ENCODE peak calls at places on chromosomes 2 and 18, in six cellular contexts. One of them, this sample, is unnamed.

GRCh38 chr18:48838166-48838775 is 112.5 kb downstream of the SMAD7 start:
- DNase-seq in heart left ventricle: peak; percentile 17
- DNase-seq in A549: no peak
- DNase-seq in astrocyte: no peak
- DNase-seq in CD8-positive, alpha-beta memory T cell: peak; percentile 36
- DNase-seq in cardiac muscle cell: no peak
- DNase-seq in this sample: no peak

GRCh38 chr2:69073928-69074575 is 61.1 kb downstream of the ANTXR1 start:
- DNase-seq in A549: peak; percentile 18
- DNase-seq in heart left ventricle: no peak
- DNase-seq in cardiac muscle cell: no peak
- DNase-seq in CD8-positive, alpha-beta memory T cell: no peak
- DNase-seq in astrocyte: peak; percentile 57
- DNase-seq in this sample: no peak

GRCh38 chr2:133235959-133236358 is 332.3 kb downstream of the NCKAP5 start:
- DNase-seq in astrocyte: peak; percentile 13
- DNase-seq in heart left ventricle: no peak
- DNase-seq in CD8-positive, alpha-beta memory T cell: no peak
- DNase-seq in A549: no peak
- DNase-seq in cardiac muscle cell: no peak
- DNase-seq in this sample: peak; percentile 18

GRCh38 chr2:128319773-128320608 is 1.3 kb upstream of the HS6ST1 start:
- DNase-seq in CD8-positive, alpha-beta memory T cell: peak; percentile 37
- DNase-seq in cardiac muscle cell: no peak
- DNase-seq in heart left ventricle: peak; percentile 51
- DNase-seq in astrocyte: no peak
- DNase-seq in A549: no peak
- DNase-seq in this sample: peak; percentile 70

GRCh38 chr2:101981066-101981465 is 10.7 kb upstream of the IL1R2 start:
- DNase-seq in heart left ventricle: no peak
- DNase-seq in astrocyte: no peak
- DNase-seq in CD8-positive, alpha-beta memory T cell: no peak
- DNase-seq in cardiac muscle cell: no peak
- DNase-seq in A549: no peak
- DNase-seq in this sample: no peak

GRCh38 chr18:72941001-72941400 is 73.2 kb upstream of the NETO1 start:
- DNase-seq in cardiac muscle cell: peak; percentile 1
- DNase-seq in CD8-positive, alpha-beta memory T cell: no peak
- DNase-seq in astrocyte: no peak
- DNase-seq in A549: no peak
- DNase-seq in heart left ventricle: no peak
- DNase-seq in this sample: peak; percentile 23

GRCh38 chr2:17171446-17172049 is 346.7 kb downstream of the RAD51AP2 start:
- DNase-seq in cardiac muscle cell: peak; percentile 64
- DNase-seq in CD8-positive, alpha-beta memory T cell: no peak
- DNase-seq in heart left ventricle: no peak
- DNase-seq in A549: peak; percentile 45
- DNase-seq in astrocyte: peak; percentile 21
- DNase-seq in this sample: peak; percentile 42

GRCh38 chr2:44040365-44040764 is 44.6 kb upstream of the LRPPRC start:
- DNase-seq in heart left ventricle: no peak
- DNase-seq in cardiac muscle cell: no peak
- DNase-seq in CD8-positive, alpha-beta memory T cell: no peak
- DNase-seq in A549: no peak
- DNase-seq in astrocyte: no peak
- DNase-seq in this sample: no peak

GRCh38 chr2:30230479-30230854 is 867 bp upstream of the LBH start:
- DNase-seq in heart left ventricle: peak; percentile 67
- DNase-seq in cardiac muscle cell: peak; percentile 69
- DNase-seq in astrocyte: no peak
- DNase-seq in A549: no peak
- DNase-seq in CD8-positive, alpha-beta memory T cell: peak; percentile 52
- DNase-seq in this sample: peak; percentile 60

GRCh38 chr18:8635087-8635486 is 25.9 kb downstream of the RAB12 start:
- DNase-seq in astrocyte: peak; percentile 30
- DNase-seq in cardiac muscle cell: no peak
- DNase-seq in A549: no peak
- DNase-seq in CD8-positive, alpha-beta memory T cell: no peak
- DNase-seq in heart left ventricle: no peak
- DNase-seq in this sample: no peak

GRCh38 chr2:10246370-10246769 is 56.3 kb upstream of the HPCAL1 start:
- DNase-seq in A549: no peak
- DNase-seq in cardiac muscle cell: no peak
- DNase-seq in astrocyte: no peak
- DNase-seq in heart left ventricle: peak; percentile 8
- DNase-seq in CD8-positive, alpha-beta memory T cell: peak; percentile 8
- DNase-seq in this sample: no peak

GRCh38 chr2:241356871-241357260 is 781 bp downstream of the FARP2 start:
- DNase-seq in cardiac muscle cell: no peak
- DNase-seq in A549: no peak
- DNase-seq in CD8-positive, alpha-beta memory T cell: no peak
- DNase-seq in astrocyte: no peak
- DNase-seq in heart left ventricle: no peak
- DNase-seq in this sample: peak; percentile 10

GRCh38 chr2:204306667-204307066 is 238.6 kb upstream of the PARD3B start:
- DNase-seq in astrocyte: no peak
- DNase-seq in CD8-positive, alpha-beta memory T cell: no peak
- DNase-seq in A549: no peak
- DNase-seq in cardiac muscle cell: no peak
- DNase-seq in heart left ventricle: no peak
- DNase-seq in this sample: no peak

GRCh38 chr2:218259099-218259921 is 1.5 kb upstream of the GPBAR1 start:
- DNase-seq in astrocyte: peak; percentile 68
- DNase-seq in cardiac muscle cell: peak; percentile 75
- DNase-seq in CD8-positive, alpha-beta memory T cell: no peak
- DNase-seq in heart left ventricle: peak; percentile 78
- DNase-seq in A549: no peak
- DNase-seq in this sample: no peak

GRCh38 chr2:169087757-169088379 is 18.5 kb downstream of the DHRS9 start:
- DNase-seq in CD8-positive, alpha-beta memory T cell: no peak
- DNase-seq in A549: no peak
- DNase-seq in cardiac muscle cell: no peak
- DNase-seq in heart left ventricle: no peak
- DNase-seq in astrocyte: no peak
- DNase-seq in this sample: no peak

GRCh38 chr18:26228562-26229260 is 2.5 kb downstream of the TAF4B start:
- DNase-seq in CD8-positive, alpha-beta memory T cell: no peak
- DNase-seq in heart left ventricle: no peak
- DNase-seq in cardiac muscle cell: no peak
- DNase-seq in astrocyte: no peak
- DNase-seq in A549: no peak
- DNase-seq in this sample: no peak

GRCh38 chr2:120314656-120315366 is 31.1 kb upstream of the INHBB start:
- DNase-seq in A549: no peak
- DNase-seq in astrocyte: no peak
- DNase-seq in cardiac muscle cell: no peak
- DNase-seq in CD8-positive, alpha-beta memory T cell: no peak
- DNase-seq in heart left ventricle: no peak
- DNase-seq in this sample: no peak

GRCh38 chr2:70069049-70069448 is 18.2 kb upstream of the PCBP1 start:
- DNase-seq in cardiac muscle cell: no peak
- DNase-seq in CD8-positive, alpha-beta memory T cell: peak; percentile 85
- DNase-seq in heart left ventricle: no peak
- DNase-seq in A549: no peak
- DNase-seq in astrocyte: peak; percentile 34
- DNase-seq in this sample: no peak

GRCh38 chr2:207802650-207803049 is 32.9 kb upstream of the FZD5 start:
- DNase-seq in heart left ventricle: no peak
- DNase-seq in astrocyte: no peak
- DNase-seq in CD8-positive, alpha-beta memory T cell: no peak
- DNase-seq in A549: peak; percentile 39
- DNase-seq in cardiac muscle cell: no peak
- DNase-seq in this sample: no peak
- H3K4me1 ChIP-seq in heart left ventricle: no peaks in the 10 kb centered on the region
- H3K4me1 ChIP-seq in astrocyte: peaks cover 5% of the 10 kb centered on the region
- H3K4me1 ChIP-seq in CD8-positive, alpha-beta memory T cell: no peaks in the 10 kb centered on the region
- H3K4me1 ChIP-seq in A549: peaks cover 45% of the 10 kb centered on the region
- H3K4me1 ChIP-seq in cardiac muscle cell: no peaks in the 10 kb centered on the region
- H3K4me1 ChIP-seq in this sample: peaks cover 10% of the 10 kb centered on the region

GRCh38 chr2:96868555-96869280 is 1.2 kb downstream of the SEMA4C start:
- DNase-seq in cardiac muscle cell: peak; percentile 90
- DNase-seq in heart left ventricle: peak; percentile 94
- DNase-seq in A549: peak; percentile 87
- DNase-seq in astrocyte: peak; percentile 82
- DNase-seq in CD8-positive, alpha-beta memory T cell: peak; percentile 79
- DNase-seq in this sample: peak; percentile 95

GRCh38 chr2:96869281-96869823 is 528 bp downstream of the SEMA4C start:
- DNase-seq in CD8-positive, alpha-beta memory T cell: no peak
- DNase-seq in astrocyte: peak; percentile 69
- DNase-seq in A549: peak; percentile 35
- DNase-seq in cardiac muscle cell: peak; percentile 86
- DNase-seq in heart left ventricle: peak; percentile 89
- DNase-seq in this sample: peak; percentile 58

GRCh38 chr2:96872591-96873349 is 2.9 kb upstream of the SEMA4C start:
- DNase-seq in cardiac muscle cell: peak; percentile 43
- DNase-seq in CD8-positive, alpha-beta memory T cell: no peak
- DNase-seq in astrocyte: peak; percentile 61
- DNase-seq in A549: no peak
- DNase-seq in heart left ventricle: peak; percentile 41
- DNase-seq in this sample: no peak

GRCh38 chr2:96869824-96870630 is at the start of gene SEMA4C:
- DNase-seq in cardiac muscle cell: peak; percentile 81
- DNase-seq in A549: peak; percentile 32
- DNase-seq in astrocyte: no peak
- DNase-seq in CD8-positive, alpha-beta memory T cell: peak; percentile 76
- DNase-seq in heart left ventricle: peak; percentile 86
- DNase-seq in this sample: no peak

GRCh38 chr2:96870631-96871255 is 863 bp upstream of the SEMA4C start:
- DNase-seq in heart left ventricle: peak; percentile 68
- DNase-seq in cardiac muscle cell: peak; percentile 25
- DNase-seq in A549: peak; percentile 31
- DNase-seq in astrocyte: peak; percentile 33
- DNase-seq in CD8-positive, alpha-beta memory T cell: peak; percentile 83
- DNase-seq in this sample: peak; percentile 66
- H3K4me1 ChIP-seq in heart left ventricle: peaks cover 3% of the 10 kb centered on the region
- H3K4me1 ChIP-seq in cardiac muscle cell: peaks cover 4% of the 10 kb centered on the region
- H3K4me1 ChIP-seq in A549: peaks cover 13% of the 10 kb centered on the region
- H3K4me1 ChIP-seq in astrocyte: peaks cover 30% of the 10 kb centered on the region
- H3K4me1 ChIP-seq in CD8-positive, alpha-beta memory T cell: peaks cover 41% of the 10 kb centered on the region
- H3K4me1 ChIP-seq in this sample: peaks cover 27% of the 10 kb centered on the region

GRCh38 chr2:821546-821945 is 129.1 kb upstream of the SNTG2 start:
- DNase-seq in cardiac muscle cell: no peak
- DNase-seq in A549: no peak
- DNase-seq in heart left ventricle: no peak
- DNase-seq in CD8-positive, alpha-beta memory T cell: no peak
- DNase-seq in astrocyte: no peak
- DNase-seq in this sample: no peak
- H3K4me1 ChIP-seq in cardiac muscle cell: no peaks in the 10 kb centered on the region
- H3K4me1 ChIP-seq in A549: no peaks in the 10 kb centered on the region
- H3K4me1 ChIP-seq in heart left ventricle: no peaks in the 10 kb centered on the region
- H3K4me1 ChIP-seq in CD8-positive, alpha-beta memory T cell: no peaks in the 10 kb centered on the region
- H3K4me1 ChIP-seq in astrocyte: no peaks in the 10 kb centered on the region
- H3K4me1 ChIP-seq in this sample: no peaks in the 10 kb centered on the region

DNA sequence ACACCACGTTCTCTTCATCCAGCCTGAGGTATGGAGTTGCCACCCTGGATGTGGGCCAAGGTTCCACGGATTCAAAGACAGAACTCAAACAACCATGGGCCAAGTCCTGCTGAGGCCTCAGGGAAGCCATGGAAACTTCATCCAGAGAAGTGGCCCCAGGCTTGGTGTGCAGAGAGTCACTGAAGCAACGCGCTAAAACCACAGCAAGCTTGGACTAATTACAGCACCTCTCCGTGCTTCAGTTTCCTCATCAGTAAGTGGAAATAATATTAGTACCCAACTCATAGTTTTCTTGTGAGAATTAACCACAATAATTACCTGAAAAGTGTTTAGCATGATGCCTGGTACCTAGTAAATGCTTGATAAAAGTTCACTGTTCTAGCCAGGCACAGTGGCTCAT is 19.2 kb upstream of the AP1S3 start:
- DNase-seq in A549: no peak
- DNase-seq in cardiac muscle cell: no peak
- DNase-seq in CD8-positive, alpha-beta memory T cell: no peak
- DNase-seq in heart left ventricle: no peak
- DNase-seq in astrocyte: no peak
- DNase-seq in this sample: no peak
- H3K4me1 ChIP-seq in A549: peaks cover 66% of the 10 kb centered on the region
- H3K4me1 ChIP-seq in cardiac muscle cell: no peaks in the 10 kb centered on the region
- H3K4me1 ChIP-seq in CD8-positive, alpha-beta memory T cell: no peaks in the 10 kb centered on the region
- H3K4me1 ChIP-seq in heart left ventricle: no peaks in the 10 kb centered on the region
- H3K4me1 ChIP-seq in astrocyte: peaks cover 20% of the 10 kb centered on the region
- H3K4me1 ChIP-seq in this sample: peaks cover 9% of the 10 kb centered on the region

GRCh38 chr2:71554028-71554705 is 100.8 kb downstream of the DYSF start:
- DNase-seq in cardiac muscle cell: no peak
- DNase-seq in CD8-positive, alpha-beta memory T cell: peak; percentile 33
- DNase-seq in astrocyte: no peak
- DNase-seq in A549: no peak
- DNase-seq in heart left ventricle: peak; percentile 31
- DNase-seq in this sample: no peak
- H3K4me1 ChIP-seq in cardiac muscle cell: no peaks in the 10 kb centered on the region
- H3K4me1 ChIP-seq in CD8-positive, alpha-beta memory T cell: no peaks in the 10 kb centered on the region
- H3K4me1 ChIP-seq in astrocyte: peaks cover 4% of the 10 kb centered on the region
- H3K4me1 ChIP-seq in A549: peaks cover 17% of the 10 kb centered on the region
- H3K4me1 ChIP-seq in heart left ventricle: no peaks in the 10 kb centered on the region
- H3K4me1 ChIP-seq in this sample: no peaks in the 10 kb centered on the region

DNA sequence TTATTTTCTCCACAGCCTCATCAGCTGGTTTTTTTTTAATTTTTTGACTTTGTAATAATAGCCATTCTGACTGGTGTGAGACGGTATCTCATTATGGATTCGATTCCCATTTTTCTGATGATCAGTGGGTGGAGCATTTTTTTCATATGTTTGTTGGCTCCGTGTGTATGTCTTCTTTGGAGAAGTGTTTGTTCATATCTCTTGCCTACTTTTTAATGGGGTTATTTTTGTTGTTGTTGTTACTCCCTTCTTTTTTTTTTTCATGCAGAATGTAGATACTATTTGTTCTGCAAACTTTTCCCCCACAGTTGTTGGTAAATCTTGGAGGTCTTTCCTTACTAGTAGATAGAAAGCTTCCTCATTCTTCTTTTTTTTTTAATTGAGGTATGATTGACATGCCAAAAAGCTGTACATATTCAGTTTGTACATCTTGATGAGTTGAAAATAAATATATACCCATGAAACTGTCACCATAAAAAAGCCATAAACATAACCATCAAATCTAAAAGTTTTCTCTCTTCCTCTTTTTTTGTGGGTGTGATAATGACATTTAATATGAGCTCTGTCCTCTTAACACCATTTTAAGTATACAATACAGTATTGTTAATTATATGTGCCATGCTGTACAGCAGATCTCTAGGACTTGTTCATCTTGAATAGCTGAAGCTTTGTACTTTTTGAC is 21.8 kb upstream of the NT5DC4 start:
- DNase-seq in CD8-positive, alpha-beta memory T cell: no peak
- DNase-seq in A549: no peak
- DNase-seq in cardiac muscle cell: no peak
- DNase-seq in astrocyte: no peak
- DNase-seq in heart left ventricle: no peak
- DNase-seq in this sample: no peak
- H3K4me1 ChIP-seq in CD8-positive, alpha-beta memory T cell: no peaks in the 10 kb centered on the region
- H3K4me1 ChIP-seq in A549: no peaks in the 10 kb centered on the region
- H3K4me1 ChIP-seq in cardiac muscle cell: no peaks in the 10 kb centered on the region
- H3K4me1 ChIP-seq in astrocyte: no peaks in the 10 kb centered on the region
- H3K4me1 ChIP-seq in heart left ventricle: no peaks in the 10 kb centered on the region
- H3K4me1 ChIP-seq in this sample: no peaks in the 10 kb centered on the region

DNA sequence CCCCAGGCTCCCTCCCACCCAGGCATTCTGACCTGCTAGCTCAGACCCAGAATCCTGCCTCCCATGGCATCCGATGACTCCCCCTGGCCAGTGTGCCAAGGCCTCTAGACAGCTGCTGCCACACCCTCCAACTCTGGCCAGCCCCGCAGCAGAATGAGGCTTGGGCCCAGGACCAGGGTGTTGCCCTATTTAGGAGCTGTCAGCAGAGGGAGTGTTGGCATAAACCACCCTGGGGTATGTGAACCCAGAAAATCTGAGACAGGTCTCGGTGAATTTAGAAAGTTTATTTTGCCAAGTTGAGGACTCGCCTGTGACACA is 134.3 kb downstream of the KLHL29 start:
- DNase-seq in cardiac muscle cell: no peak
- DNase-seq in heart left ventricle: peak; percentile 27
- DNase-seq in CD8-positive, alpha-beta memory T cell: no peak
- DNase-seq in A549: no peak
- DNase-seq in astrocyte: no peak
- DNase-seq in this sample: no peak
- H3K4me1 ChIP-seq in cardiac muscle cell: peaks cover 13% of the 10 kb centered on the region
- H3K4me1 ChIP-seq in heart left ventricle: no peaks in the 10 kb centered on the region
- H3K4me1 ChIP-seq in CD8-positive, alpha-beta memory T cell: no peaks in the 10 kb centered on the region
- H3K4me1 ChIP-seq in A549: peaks cover 4% of the 10 kb centered on the region
- H3K4me1 ChIP-seq in astrocyte: peaks cover 3% of the 10 kb centered on the region
- H3K4me1 ChIP-seq in this sample: peaks cover 15% of the 10 kb centered on the region

This sample was measured in A673.